ENCODE peak calls at places on chromosomes 11 and 22, in four cellular contexts. T is astrocyte of the cerebellum, A is body of pancreas, D is tibial nerve. X is an unnamed sample.

GRCh38 chr22:40204331-40205116 is 26.8 kb downstream of the TNRC6B start:
- DNase-seq in T (no peak), A (no peak), D (no peak), X (peak)

GRCh38 chr11:2728663-2729332 is 29.0 kb upstream of the KCNQ1OT1 start:
- DNase-seq in T (no peak), A (peak), D (no peak), X (no peak)

GRCh38 chr11:16607675-16608644 is 130.5 kb upstream of the C11orf58 start:
- DNase-seq in T (peak), A (peak), D (peak), X (no peak)

GRCh38 chr11:79262221-79262620 is 178.6 kb downstream of the TENM4 start:
- DNase-seq in T (no peak), A (no peak), D (no peak), X (peak)

GRCh38 chr11:127059286-127060200 is 59.0 kb upstream of the KIRREL3 start:
- DNase-seq in T (no peak), A (no peak), D (no peak), X (no peak)

GRCh38 chr22:29799217-29799680 is 32.1 kb downstream of the UQCR10 start:
- DNase-seq in T (peak), A (peak), D (peak), X (peak)

GRCh38 chr11:85627332-85627997 is at the start of gene DLG2:
- DNase-seq in T (no peak), A (peak), D (peak), X (no peak)

GRCh38 chr11:111361874-111362273 is 17.2 kb downstream of the POU2AF1 start:
- DNase-seq in T (no peak), A (peak), D (no peak), X (no peak)

GRCh38 chr11:12249590-12250260 is 127.6 kb upstream of the PARVA start:
- DNase-seq in T (no peak), A (peak), D (no peak), X (no peak)

GRCh38 chr11:20056109-20057054 is 103.9 kb downstream of the DBX1 start:
- DNase-seq in T (no peak), A (peak), D (no peak), X (no peak)

GRCh38 chr11:13271060-13271693 is 6.4 kb upstream of the BMAL1 start:
- DNase-seq in T (no peak), A (no peak), D (no peak), X (no peak)

GRCh38 chr11:69834811-69835800 is 15.9 kb upstream of the FGF3 start:
- DNase-seq in T (peak), A (no peak), D (no peak), X (no peak)

GRCh38 chr11:8760896-8761295 is 78.3 kb downstream of the RPL27A start:
- DNase-seq in T (no peak), A (no peak), D (no peak), X (no peak)

GRCh38 chr11:112227002-112227401 is 774 bp downstream of the PTS start:
- DNase-seq in T (no peak), A (no peak), D (no peak), X (no peak)

GRCh38 chr11:70242885-70243284 is 27.6 kb upstream of the PPFIA1 start:
- DNase-seq in T (no peak), A (no peak), D (no peak), X (no peak)

GRCh38 chr11:87463486-87464102 is 425.9 kb downstream of the TMEM135 start:
- DNase-seq in T (no peak), A (no peak), D (no peak), X (no peak)

GRCh38 chr22:31956360-31956759 is 12.0 kb downstream of the YWHAH start:
- DNase-seq in T (no peak), A (no peak), D (no peak), X (no peak)

GRCh38 chr22:44154431-44154942 is 26.2 kb upstream of the PARVG start:
- DNase-seq in T (peak), A (no peak), D (no peak), X (peak)

GRCh38 chr22:26564181-26564580 is 25.8 kb downstream of the TPST2 start:
- DNase-seq in T (no peak), A (peak), D (no peak), X (no peak)

GRCh38 chr11:43736502-43737193 is 56.1 kb downstream of the HSD17B12 start:
- DNase-seq in T (peak), A (no peak), D (no peak), X (peak)

GRCh38 chr11:93842461-93842860 is 8.0 kb downstream of the VSTM5 start:
- DNase-seq in T (peak), A (no peak), D (no peak), X (peak)

GRCh38 chr22:50548913-50549790 is 3.5 kb downstream of the KLHDC7B start:
- DNase-seq in T (no peak), A (no peak), D (no peak), X (no peak)

GRCh38 chr11:96014234-96014633 is 90.3 kb upstream of the MTMR2 start:
- DNase-seq in T (peak), A (no peak), D (no peak), X (no peak)

GRCh38 chr11:85941380-85941973 is 86.3 kb downstream of the CCDC83 start:
- DNase-seq in T (peak), A (peak), D (peak), X (no peak)

GRCh38 chr11:86476109-86476861 is 101.6 kb downstream of the CCDC81 start:
- DNase-seq in T (no peak), A (no peak), D (no peak), X (no peak)

GRCh38 chr22:47043835-47044721 is 281.6 kb downstream of the TBC1D22A start:
- DNase-seq in T (no peak), A (peak), D (no peak), X (no peak)

GRCh38 chr22:37053310-37054077 is 2.0 kb downstream of the KCTD17 start:
- DNase-seq in T (no peak), A (no peak), D (no peak), X (no peak)
- H3K4me3 ChIP-seq in T (no peak), A (no peak), D (no peak), X (no peak)

GRCh38 chr11:65547446-65548125 is 10.6 kb downstream of the LTBP3 start:
- DNase-seq in T (no peak), A (no peak), D (no peak), X (no peak)

GRCh38 chr11:65546217-65546958 is 11.8 kb downstream of the LTBP3 start:
- DNase-seq in T (no peak), A (peak), D (peak), X (no peak)

GRCh38 chr11:65549088-65549487 is 9.1 kb downstream of the LTBP3 start:
- DNase-seq in T (no peak), A (no peak), D (no peak), X (no peak)

GRCh38 chr11:65542738-65543390 is 15.3 kb downstream of the LTBP3 start:
- DNase-seq in T (no peak), A (no peak), D (no peak), X (no peak)

DNA sequence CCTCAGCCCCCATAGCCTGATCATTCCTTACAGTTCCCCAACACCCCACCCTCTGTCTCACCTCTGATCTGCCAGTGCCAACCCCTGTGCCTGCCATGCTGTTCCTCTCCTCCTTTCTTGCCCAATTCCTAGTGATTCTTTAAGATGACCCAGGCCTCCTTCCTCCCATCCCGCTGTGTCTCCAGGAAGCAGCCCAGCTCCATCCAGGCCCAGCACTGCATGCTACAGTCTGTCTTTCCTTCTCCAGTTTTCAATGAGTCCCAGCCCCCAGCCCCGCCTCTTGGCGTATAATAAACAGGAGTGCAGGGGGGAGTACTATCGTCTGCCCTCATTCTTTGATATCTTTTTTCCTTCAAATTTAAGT is 12.3 kb downstream of the LTBP3 start:
- DNase-seq in T (no peak), A (no peak), D (no peak), X (no peak)
- H3K4me3 ChIP-seq in T (no peak), A (no peak), D (no peak), X (no peak)

DNA sequence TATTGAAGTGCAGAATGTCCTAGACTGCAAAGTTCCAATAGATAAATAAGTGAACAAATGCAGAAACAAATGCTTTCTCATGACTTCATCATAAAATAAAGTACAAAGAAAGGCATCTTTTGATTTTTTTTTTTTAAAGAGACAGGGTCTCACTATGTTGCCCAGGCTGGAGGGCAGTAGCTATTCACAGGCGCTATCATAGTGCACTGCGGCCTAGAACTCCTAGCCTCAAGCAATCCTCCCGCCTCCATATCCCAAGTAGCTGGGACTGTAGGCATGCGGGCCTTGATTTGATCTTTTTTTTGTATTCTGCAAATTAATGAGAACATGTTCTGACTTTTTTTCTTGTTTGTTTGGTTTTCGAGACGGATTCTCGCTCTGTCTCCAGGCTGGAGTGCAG is 2.4 kb downstream of the ARCN1 start:
- DNase-seq in T (no peak), A (no peak), D (no peak), X (no peak)
- H3K4me3 ChIP-seq in T (no peak), A (no peak), D (no peak), X (peak)

GRCh38 chr11:61686469-61686868 is 6.3 kb downstream of the DAGLA start:
- DNase-seq in T (no peak), A (no peak), D (no peak), X (no peak)
- H3K4me3 ChIP-seq in T (no peak), A (no peak), D (no peak), X (no peak)

GRCh38 chr11:3861698-3862097 is 6.2 kb downstream of the STIM1 start:
- DNase-seq in T (no peak), A (no peak), D (no peak), X (no peak)

GRCh38 chr11:3866206-3866605 is 10.7 kb downstream of the STIM1 start:
- DNase-seq in T (no peak), A (no peak), D (no peak), X (no peak)

GRCh38 chr11:3866836-3867208 is 11.4 kb downstream of the STIM1 start:
- DNase-seq in T (no peak), A (no peak), D (no peak), X (no peak)

GRCh38 chr11:3867209-3868071 is 12.0 kb downstream of the STIM1 start:
- DNase-seq in T (no peak), A (peak), D (no peak), X (no peak)

GRCh38 chr11:3865388-3866193 is 10.1 kb downstream of the STIM1 start:
- DNase-seq in T (no peak), A (no peak), D (no peak), X (peak)
- H3K4me3 ChIP-seq in T (no peak), A (no peak), D (no peak), X (no peak)

GRCh38 chr11:58024601-58025091 is 965 bp downstream of the OR9Q1 start:
- DNase-seq in T (no peak), A (peak), D (peak), X (no peak)
- H3K4me3 ChIP-seq in T (no peak), A (no peak), D (no peak), X (no peak)

GRCh38 chr11:57675176-57675941 is 7.4 kb downstream of the ZDHHC5 start:
- DNase-seq in T (no peak), A (no peak), D (no peak), X (no peak)

GRCh38 chr11:57680552-57680874 is 12.6 kb downstream of the ZDHHC5 start:
- DNase-seq in T (no peak), A (no peak), D (no peak), X (no peak)

GRCh38 chr11:57679396-57679795 is 11.5 kb downstream of the ZDHHC5 start:
- DNase-seq in T (no peak), A (no peak), D (no peak), X (no peak)

DNA sequence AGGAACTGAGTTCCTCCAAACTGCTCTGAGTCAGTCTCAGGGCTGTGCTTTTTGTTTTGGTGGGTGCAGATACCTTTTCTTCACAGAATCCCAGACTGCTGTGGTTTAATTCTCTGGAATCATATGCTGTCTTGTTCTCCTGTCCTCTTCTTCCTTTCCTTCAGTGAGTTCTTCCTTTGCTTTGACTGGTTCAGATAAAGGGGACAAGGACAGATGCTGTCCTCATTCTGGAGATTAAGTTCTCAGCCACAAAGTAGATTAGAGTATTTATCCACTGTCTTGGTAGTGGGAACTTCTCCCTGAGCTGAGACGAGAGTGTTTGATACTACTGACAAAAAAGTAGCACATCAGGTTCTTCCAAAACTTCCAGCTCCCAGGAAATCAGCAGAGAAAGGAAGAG is 13.3 kb downstream of the ZDHHC5 start:
- DNase-seq in T (no peak), A (no peak), D (no peak), X (no peak)
- H3K4me3 ChIP-seq in T (no peak), A (no peak), D (no peak), X (no peak)

GRCh38 chr11:860238-861104 is 17.8 kb downstream of the TSPAN4 start:
- DNase-seq in T (no peak), A (no peak), D (no peak), X (no peak)

GRCh38 chr11:862704-863388 is 20.2 kb downstream of the TSPAN4 start:
- DNase-seq in T (no peak), A (no peak), D (no peak), X (no peak)

GRCh38 chr11:859394-860131 is 16.9 kb downstream of the TSPAN4 start:
- DNase-seq in T (peak), A (peak), D (peak), X (peak)

GRCh38 chr11:862028-862703 is 19.5 kb downstream of the TSPAN4 start:
- DNase-seq in T (no peak), A (no peak), D (no peak), X (no peak)

DNA sequence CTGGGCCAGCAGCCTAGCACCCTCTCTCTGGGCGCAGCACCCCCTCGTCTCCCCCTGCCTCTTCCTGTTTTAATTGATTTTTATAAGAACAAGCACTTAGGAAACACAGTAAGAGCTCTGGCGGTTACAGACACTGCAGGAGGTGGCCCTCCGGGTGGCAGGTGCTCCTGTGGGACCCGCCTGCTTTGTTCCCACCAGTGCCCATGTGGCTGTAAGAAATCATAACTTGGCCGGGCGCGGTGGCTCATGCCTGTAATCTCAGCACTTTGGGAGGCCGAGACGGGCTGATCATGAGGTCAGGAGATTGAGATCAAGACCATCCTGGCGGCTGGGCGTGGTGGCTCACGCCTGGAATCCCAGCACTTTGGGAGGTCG is 18.4 kb downstream of the TSPAN4 start:
- DNase-seq in T (no peak), A (no peak), D (no peak), X (no peak)
- H3K4me3 ChIP-seq in T (no peak), A (no peak), D (no peak), X (no peak)

GRCh38 chr11:35420371-35420770 is 1.0 kb upstream of the SLC1A2 start:
- DNase-seq in T (no peak), A (peak), D (no peak), X (no peak)
- H3K4me3 ChIP-seq in T (peak), A (no peak), D (no peak), X (peak)

GRCh38 chr11:67628710-67629385 is 889 bp downstream of the NUDT8 start:
- DNase-seq in T (no peak), A (no peak), D (no peak), X (no peak)
- H3K4me3 ChIP-seq in T (peak), A (no peak), D (peak), X (no peak)

X was measured in AG09309.